ENCODE peak calls at places on chromosomes 5 and 9, in six cellular contexts. V, W, L, C, F and N are unnamed samples.

GRCh38 chr9:37497320-37497719 is 11.6 kb downstream of the POLR1E start:
- DNase-seq in V (no peak), W (no peak), L (no peak), C (no peak), F (no peak), N (no peak)

GRCh38 chr9:126661521-126662251 is 48.0 kb downstream of the LMX1B start:
- DNase-seq in V (no peak), W (peak), L (no peak), C (peak), F (peak), N (peak)

GRCh38 chr5:71734141-71734540 is 15.1 kb downstream of the CARTPT start:
- DNase-seq in V (no peak), W (no peak), L (no peak), C (no peak), F (no peak), N (no peak)

GRCh38 chr5:143142596-143143435 is 260.7 kb downstream of the NR3C1 start:
- DNase-seq in V (peak), W (peak), L (no peak), C (peak), F (no peak), N (peak)

GRCh38 chr5:172902497-172903472 is 56.4 kb upstream of the RPL26L1 start:
- DNase-seq in V (peak), W (peak), L (peak), C (peak), F (peak), N (peak)

GRCh38 chr5:123549256-123549904 is 37.4 kb downstream of the CSNK1G3 start:
- DNase-seq in V (no peak), W (no peak), L (no peak), C (no peak), F (no peak), N (no peak)

GRCh38 chr5:177242304-177242703 is 61.2 kb downstream of the RAB24 start:
- DNase-seq in V (no peak), W (no peak), L (no peak), C (no peak), F (no peak), N (no peak)

GRCh38 chr9:133327834-133328484 is 8.0 kb downstream of the SURF6 start:
- DNase-seq in V (no peak), W (no peak), L (no peak), C (no peak), F (no peak), N (no peak)

GRCh38 chr5:39208471-39208870 is 10.9 kb downstream of the FYB1 start:
- DNase-seq in V (no peak), W (no peak), L (no peak), C (no peak), F (no peak), N (no peak)

GRCh38 chr5:24141046-24141445 is 503.7 kb downstream of the CDH10 start:
- DNase-seq in V (no peak), W (no peak), L (no peak), C (no peak), F (no peak), N (peak)

GRCh38 chr5:52139888-52140580 is 647.7 kb upstream of the ITGA1 start:
- DNase-seq in V (no peak), W (no peak), L (no peak), C (no peak), F (no peak), N (peak)

GRCh38 chr5:60404171-60404570 is 295.8 kb downstream of the DEPDC1B start:
- DNase-seq in V (no peak), W (no peak), L (peak), C (no peak), F (no peak), N (no peak)

GRCh38 chr5:1134478-1134877 is 22.6 kb upstream of the SLC12A7 start:
- DNase-seq in V (no peak), W (no peak), L (no peak), C (no peak), F (no peak), N (no peak)

GRCh38 chr9:22244141-22245011 is 202.2 kb upstream of the DMRTA1 start:
- DNase-seq in V (peak), W (peak), L (no peak), C (peak), F (no peak), N (peak)

GRCh38 chr5:359301-359897 is 37.9 kb downstream of the AHRR start:
- DNase-seq in V (no peak), W (no peak), L (no peak), C (no peak), F (no peak), N (no peak)

GRCh38 chr5:132782101-132782500 is 5.1 kb upstream of the SEPTIN8 start:
- DNase-seq in V (peak), W (no peak), L (no peak), C (peak), F (no peak), N (no peak)

GRCh38 chr5:156142867-156143266 is 184.1 kb upstream of the SGCD start:
- DNase-seq in V (no peak), W (no peak), L (no peak), C (no peak), F (no peak), N (no peak)

GRCh38 chr5:3392306-3392939 is 203.2 kb upstream of the IRX1 start:
- DNase-seq in V (no peak), W (no peak), L (no peak), C (no peak), F (no peak), N (no peak)

GRCh38 chr9:136729144-136729543 is 13.6 kb downstream of the LCN10 start:
- DNase-seq in V (no peak), W (no peak), L (no peak), C (no peak), F (no peak), N (no peak)

GRCh38 chr9:71729816-71730526 is 38.3 kb downstream of the CEMIP2 start:
- DNase-seq in V (no peak), W (peak), L (no peak), C (no peak), F (no peak), N (no peak)

GRCh38 chr5:57434227-57434640 is 48.4 kb downstream of the ACTBL2 start:
- DNase-seq in V (no peak), W (peak), L (peak), C (no peak), F (no peak), N (no peak)

GRCh38 chr5:168752012-168752411 is 172.8 kb upstream of the PANK3 start:
- DNase-seq in V (no peak), W (no peak), L (no peak), C (no peak), F (no peak), N (no peak)
- H3K23ac ChIP-seq in V (no peak), W (no peak), L (no peak), C (no peak), F (no peak), N (no peak)

DNA sequence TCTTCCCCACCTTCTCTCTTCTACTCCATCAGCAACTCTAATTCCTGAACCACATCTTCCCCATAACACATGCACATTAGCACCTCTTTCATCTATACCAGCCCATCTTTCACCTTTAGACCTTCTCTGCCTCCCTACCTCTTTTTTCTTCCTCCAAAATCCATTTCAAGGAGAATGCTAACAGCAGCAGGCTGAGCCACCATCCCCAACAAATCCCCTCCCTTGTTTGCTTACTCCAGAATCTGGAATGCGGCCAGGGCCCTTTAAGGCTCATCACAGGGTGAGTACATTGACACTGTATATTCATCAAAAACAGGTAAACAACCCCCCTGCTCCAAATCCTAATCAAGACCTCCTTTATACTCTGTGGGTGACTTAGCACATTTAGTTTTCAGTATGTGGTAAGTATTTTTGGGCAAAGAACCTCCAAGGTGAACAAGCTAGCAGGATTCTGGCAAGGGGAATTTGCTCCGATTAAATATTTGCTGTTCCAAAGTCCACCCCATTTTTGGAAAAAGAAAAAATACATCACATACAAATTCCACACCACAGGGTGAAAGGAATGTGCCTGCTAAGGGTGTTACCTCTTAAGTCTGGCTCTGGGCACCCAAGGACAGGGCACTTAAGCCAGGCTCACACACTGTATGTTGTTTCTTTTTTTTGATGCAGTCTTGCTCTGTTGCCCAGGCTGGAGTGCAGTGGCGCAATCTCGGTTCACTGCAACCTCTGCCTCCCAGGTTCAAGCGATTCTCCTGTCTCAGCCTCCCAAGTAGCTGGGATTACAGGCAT is 71.4 kb downstream of the SERINC5 start:
- DNase-seq in V (no peak), W (peak), L (no peak), C (no peak), F (no peak), N (peak)
- H3K4me3 ChIP-seq in V (no peak), W (no peak), L (no peak), C (no peak), F (peak), N (no peak)

GRCh38 chr9:69824497-69825252 is 4.1 kb downstream of the CFAP95 start:
- DNase-seq in V (no peak), W (no peak), L (no peak), C (no peak), F (no peak), N (no peak)
- H3K23ac ChIP-seq in V (no peak), W (no peak), L (no peak), C (no peak), F (no peak), N (no peak)

GRCh38 chr5:171494452-171495121 is 75.1 kb downstream of the FGF18 start:
- DNase-seq in V (peak), W (peak), L (peak), C (peak), F (peak), N (peak)
- H3K4me3 ChIP-seq in V (peak), W (no peak), L (peak), C (no peak), F (peak), N (no peak)

GRCh38 chr9:114588671-114589526 is 1.3 kb downstream of the ATP6V1G1 start:
- DNase-seq in V (peak), W (peak), L (no peak), C (peak), F (no peak), N (peak)

GRCh38 chr9:114591206-114591853 is 3.8 kb downstream of the ATP6V1G1 start:
- DNase-seq in V (peak), W (no peak), L (no peak), C (no peak), F (no peak), N (no peak)

GRCh38 chr9:114590328-114590727 is 2.8 kb downstream of the ATP6V1G1 start:
- DNase-seq in V (no peak), W (no peak), L (no peak), C (no peak), F (no peak), N (no peak)

GRCh38 chr9:114587345-114588149 is at the start of gene ATP6V1G1:
- DNase-seq in V (peak), W (peak), L (peak), C (peak), F (peak), N (peak)

GRCh38 chr9:114588150-114588663 is 638 bp downstream of the ATP6V1G1 start:
- DNase-seq in V (peak), W (no peak), L (no peak), C (peak), F (no peak), N (no peak)
- H3K23ac ChIP-seq in V (peak), W (no peak), L (peak), C (peak), F (no peak), N (peak)

DNA sequence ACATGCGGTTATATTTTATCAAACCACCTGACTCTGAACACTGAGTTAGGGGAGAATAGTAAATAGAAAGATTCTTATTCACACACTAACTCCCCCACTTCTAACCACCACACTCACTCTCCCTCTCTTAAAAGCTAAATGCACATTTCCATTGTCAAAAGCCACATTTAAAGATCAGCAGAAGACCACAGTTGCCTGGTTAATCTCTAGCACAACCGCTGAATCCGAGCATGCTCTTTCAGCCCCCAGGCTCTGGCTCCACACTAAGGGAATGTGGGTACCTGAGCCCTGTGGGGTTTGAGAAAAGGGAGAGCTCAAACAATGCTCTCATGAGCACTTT is 35.7 kb downstream of the PFDN1 start:
- DNase-seq in V (no peak), W (no peak), L (no peak), C (no peak), F (no peak), N (no peak)
- H3K4me3 ChIP-seq in V (no peak), W (no peak), L (no peak), C (no peak), F (no peak), N (no peak)

GRCh38 chr5:91024160-91024559 is 359.0 kb downstream of the ARRDC3 start:
- DNase-seq in V (no peak), W (no peak), L (no peak), C (no peak), F (no peak), N (peak)
- H3K23ac ChIP-seq in V (no peak), W (no peak), L (no peak), C (no peak), F (no peak), N (no peak)